ENCODE peak calls at places on chromosome 16, in nine cellular contexts. V is natural killer cell, H is neural progenitor cell, B is activated B cell treated with CpG ODN at 0.5 μM for 24 hours, Y is glutamatergic neuron, X is testis, R is fibroblast of lung, T is mammary epithelial cell, O is fibroblast of pulmonary artery. N is an unnamed sample.

GRCh38 chr16:87068316-87068715 is 248.9 kb downstream of the C16orf95 start:
- DNase-seq in V (no peak), H (peak; percentile 45), B (no peak), Y (no peak), X (no peak), R (peak; percentile 79), T (no peak), O (no peak), N (no peak)

GRCh38 chr16:19860146-19861030 is 24.3 kb downstream of the GPRC5B start:
- DNase-seq in V (no peak), H (peak; percentile 56), B (no peak), Y (no peak), X (no peak), R (peak; percentile 96), T (peak; percentile 26), O (peak; percentile 42), N (no peak)

GRCh38 chr16:86748643-86749042 is 170.3 kb downstream of the FOXL1 start:
- DNase-seq in V (no peak), H (no peak), B (no peak), Y (no peak), X (no peak), R (no peak), T (no peak), O (no peak), N (no peak)

GRCh38 chr16:87392823-87393679 is 915 bp downstream of the MAP1LC3B start:
- DNase-seq in V (peak; percentile 31), H (peak; percentile 68), B (peak; percentile 48), Y (peak; percentile 60), X (peak; percentile 57), R (peak; percentile 59), T (peak; percentile 55), O (peak; percentile 47), N (peak; percentile 49)

GRCh38 chr16:72736074-72736473 is 311.9 kb downstream of the ZFHX3 start:
- DNase-seq in V (no peak), H (peak; percentile 18), B (no peak), Y (no peak), X (no peak), R (no peak), T (no peak), O (no peak), N (no peak)

GRCh38 chr16:66030036-66030435 is 336.5 kb upstream of the CDH5 start:
- DNase-seq in V (no peak), H (no peak), B (no peak), Y (no peak), X (no peak), R (peak; percentile 82), T (no peak), O (peak; percentile 30), N (no peak)

GRCh38 chr16:50879873-50880695 is 138.2 kb downstream of the CYLD start:
- DNase-seq in V (no peak), H (peak; percentile 95), B (no peak), Y (peak; percentile 70), X (no peak), R (no peak), T (peak; percentile 23), O (no peak), N (no peak)

GRCh38 chr16:19005561-19006445 is 22.1 kb downstream of the TMC7 start:
- DNase-seq in V (no peak), H (peak; percentile 57), B (no peak), Y (no peak), X (no peak), R (peak; percentile 46), T (peak; percentile 99), O (peak; percentile 20), N (no peak)

GRCh38 chr16:89864421-89864820 is 9.0 kb upstream of the TCF25 start:
- DNase-seq in V (no peak), H (no peak), B (no peak), Y (no peak), X (no peak), R (peak; percentile 50), T (peak; percentile 79), O (peak; percentile 20), N (no peak)

GRCh38 chr16:88376053-88376834 is 6.5 kb upstream of the ZNF469 start:
- DNase-seq in V (no peak), H (no peak), B (no peak), Y (peak; percentile 33), X (no peak), R (peak; percentile 41), T (no peak), O (no peak), N (no peak)

GRCh38 chr16:88317619-88317977 is 65.2 kb upstream of the ZNF469 start:
- DNase-seq in V (no peak), H (no peak), B (no peak), Y (no peak), X (no peak), R (peak; percentile 68), T (no peak), O (peak; percentile 72), N (no peak)

GRCh38 chr16:89241187-89242003 is 23.9 kb downstream of the ZNF778 start:
- DNase-seq in V (peak; percentile 81), H (peak; percentile 90), B (peak; percentile 75), Y (peak; percentile 77), X (peak; percentile 75), R (peak; percentile 79), T (peak; percentile 70), O (peak; percentile 90), N (peak; percentile 84)

GRCh38 chr16:22181843-22182242 is 19.5 kb downstream of the SDR42E2 start:
- DNase-seq in V (no peak), H (no peak), B (no peak), Y (no peak), X (no peak), R (no peak), T (no peak), O (no peak), N (no peak)

GRCh38 chr16:50607970-50608557 is 59.9 kb downstream of the NKD1 start:
- DNase-seq in V (no peak), H (no peak), B (no peak), Y (no peak), X (no peak), R (no peak), T (no peak), O (no peak), N (no peak)

GRCh38 chr16:75262104-75262799 is 10.8 kb upstream of the BCAR1 start:
- DNase-seq in V (no peak), H (no peak), B (no peak), Y (no peak), X (no peak), R (no peak), T (no peak), O (no peak), N (no peak)

GRCh38 chr16:78648517-78648916 is 549.1 kb downstream of the WWOX start:
- DNase-seq in V (no peak), H (no peak), B (no peak), Y (no peak), X (no peak), R (peak; percentile 47), T (no peak), O (peak; percentile 3), N (no peak)

GRCh38 chr16:25052530-25052929 is 37.4 kb upstream of the ARHGAP17 start:
- DNase-seq in V (no peak), H (no peak), B (no peak), Y (no peak), X (peak; percentile 42), R (no peak), T (no peak), O (no peak), N (no peak)

GRCh38 chr16:20243731-20244281 is 83.5 kb downstream of the GP2 start:
- DNase-seq in V (no peak), H (no peak), B (no peak), Y (no peak), X (no peak), R (no peak), T (no peak), O (no peak), N (no peak)

GRCh38 chr16:6018848-6019489 is 921.4 kb upstream of the EEF2KMT start:
- DNase-seq in V (no peak), H (peak; percentile 68), B (no peak), Y (peak; percentile 67), X (no peak), R (peak; percentile 6), T (no peak), O (no peak), N (no peak)
- TF ChIP-seq CTCF in V (no peak), H (no peak), B (no peak), Y (no peak), X (no peak), R (no peak), T (no peak), O (no peak), N (no peak)

DNA sequence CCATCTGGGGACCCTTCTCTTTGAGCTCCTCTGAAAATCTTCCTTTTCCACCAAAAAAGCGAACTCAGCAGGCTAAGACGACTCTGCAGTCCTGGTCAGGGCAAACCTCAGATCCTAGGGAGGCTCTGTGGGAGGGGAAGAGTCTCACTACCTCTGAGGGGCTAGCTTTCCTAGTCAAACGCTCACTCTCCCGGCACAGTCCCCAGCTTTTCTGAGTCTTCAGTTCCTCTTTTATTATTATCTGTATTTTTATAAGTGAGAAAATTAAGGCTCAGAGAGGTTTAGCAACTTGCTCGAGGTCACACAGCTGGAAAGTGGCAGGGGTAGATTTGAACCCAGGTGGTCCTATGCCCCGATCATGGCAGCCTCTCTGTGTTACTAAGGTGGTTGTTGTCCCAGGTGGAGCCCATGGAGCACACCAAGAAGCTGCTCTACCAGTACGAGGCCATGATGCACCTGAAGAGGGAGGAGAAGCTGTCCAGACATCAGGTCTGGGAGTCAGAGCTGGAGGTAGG is 9.1 kb upstream of the KATNB1 start:
- DNase-seq in V (no peak), H (no peak), B (no peak), Y (no peak), X (no peak), R (no peak), T (no peak), O (no peak), N (peak; percentile 2)
- TF ChIP-seq CTCF in V (no peak), H (no peak), B (no peak), Y (no peak), X (no peak), R (no peak), T (no peak), O (no peak), N (no peak)

DNA sequence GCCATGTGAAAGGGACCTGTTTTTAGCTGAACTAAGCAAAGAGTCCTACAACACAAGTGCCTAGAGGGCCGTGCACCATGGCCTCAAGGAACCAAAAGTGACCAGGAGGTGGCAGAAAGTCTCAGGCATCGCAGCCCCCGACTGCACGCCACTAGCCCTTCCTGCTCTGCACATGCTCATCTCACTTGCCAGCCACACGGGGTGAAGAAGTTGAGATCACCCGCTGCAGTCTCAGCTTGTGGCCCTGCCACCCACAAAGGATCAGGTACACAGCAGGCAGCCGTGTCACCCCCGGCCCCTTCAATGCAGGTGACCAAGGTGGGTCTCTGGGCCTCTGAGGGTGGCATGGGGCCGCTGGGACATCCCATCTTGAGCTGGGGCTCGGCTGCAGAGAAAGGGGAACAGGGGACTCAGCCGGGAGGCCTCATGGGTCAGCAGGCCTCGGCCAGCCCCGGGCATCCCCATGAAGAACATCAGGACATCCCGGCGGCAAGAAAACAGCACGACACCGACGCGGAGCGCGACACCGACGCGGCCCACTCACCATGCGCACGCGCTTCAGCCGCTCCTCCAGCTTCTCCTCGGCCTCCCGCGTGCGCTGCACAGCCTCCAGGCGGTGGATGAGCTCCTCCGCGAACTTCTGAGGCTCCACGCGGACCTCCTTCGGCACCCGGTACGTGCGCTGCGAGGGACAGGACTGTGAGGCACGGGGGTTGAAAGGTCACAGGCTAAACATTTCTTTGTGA is 21.0 kb downstream of the PDIA2 start:
- DNase-seq in V (no peak), H (peak; percentile 39), B (no peak), Y (no peak), X (no peak), R (no peak), T (no peak), O (peak; percentile 3), N (no peak)
- TF ChIP-seq CTCF in V (no peak), H (peak; percentile 17), B (no peak), Y (no peak), X (no peak), R (no peak), T (no peak), O (no peak), N (no peak)

GRCh38 chr16:71287454-71287853 is 1.7 kb downstream of the CMTR2 start:
- DNase-seq in V (no peak), H (no peak), B (no peak), Y (no peak), X (no peak), R (no peak), T (no peak), O (no peak), N (no peak)
- TF ChIP-seq CTCF in V (no peak), H (no peak), B (no peak), Y (no peak), X (no peak), R (no peak), T (no peak), O (no peak), N (no peak)

N was measured in GM20000.